ENCODE peak calls at places on chromosomes 4 and X, in seven cellular contexts. Q is stimulated activated CD4-positive, alpha-beta T cell treated with anti-CD3 and anti-CD28 coated beads, Interleukin-12 subunit alpha, Interleukin-12 subunit beta, amount 100 ng/mL, for 24 hours; H is iPS-NIHi11; W is ACHN; R is pancreas; S is GM19239; E is AG04450. P is an unnamed sample.

GRCh38 chrX:37796805-37797204 is 16.9 kb downstream of the CYBB start:
- DNase-seq in Q (no peak), H (no peak), W (no peak), R (no peak), S (no peak), E (no peak), P (no peak)

GRCh38 chr4:55256787-55257186 is 89.3 kb upstream of the SRD5A3 start:
- DNase-seq in Q (no peak), H (no peak), W (no peak), R (no peak), S (no peak), E (no peak), P (no peak)

GRCh38 chr4:106522839-106523238 is 154.3 kb upstream of the GIMD1 start:
- DNase-seq in Q (no peak), H (no peak), W (peak; percentile 27), R (no peak), S (no peak), E (no peak), P (no peak)

GRCh38 chrX:127558811-127559210 is 493.4 kb downstream of the ACTRT1 start:
- DNase-seq in Q (no peak), H (no peak), W (peak; percentile 48), R (no peak), S (no peak), E (no peak), P (no peak)

GRCh38 chr4:168524897-168525296 is 28.0 kb downstream of the PALLD start:
- DNase-seq in Q (no peak), H (no peak), W (no peak), R (no peak), S (no peak), E (no peak), P (no peak)

GRCh38 chrX:133495464-133496391 is 80.4 kb upstream of the GPC4 start:
- DNase-seq in Q (no peak), H (no peak), W (no peak), R (no peak), S (no peak), E (no peak), P (no peak)

GRCh38 chrX:101219840-101220191 is 230 bp downstream of the DRP2 start:
- DNase-seq in Q (no peak), H (peak; percentile 16), W (no peak), R (no peak), S (no peak), E (no peak), P (no peak)

GRCh38 chrX:44874481-44875184 is 1.6 kb downstream of the KDM6A start:
- DNase-seq in Q (no peak), H (peak; percentile 19), W (peak; percentile 36), R (no peak), S (no peak), E (no peak), P (no peak)

GRCh38 chr4:39970559-39971270 is 7.0 kb downstream of the PDS5A start:
- DNase-seq in Q (no peak), H (no peak), W (peak; percentile 80), R (no peak), S (no peak), E (no peak), P (no peak)

GRCh38 chrX:132023896-132024386 is 839 bp downstream of the STK26 start:
- DNase-seq in Q (peak; percentile 10), H (peak; percentile 9), W (peak; percentile 28), R (no peak), S (no peak), E (no peak), P (no peak)

GRCh38 chr4:184473515-184474260 is 662 bp downstream of the IRF2 start:
- DNase-seq in Q (peak; percentile 22), H (peak; percentile 63), W (peak; percentile 29), R (peak; percentile 53), S (peak; percentile 55), E (no peak), P (no peak)

GRCh38 chr4:140099993-140100392 is 54.0 kb downstream of the MAML3 start:
- DNase-seq in Q (no peak), H (no peak), W (no peak), R (no peak), S (no peak), E (no peak), P (no peak)

GRCh38 chrX:10597871-10598270 is 22.5 kb downstream of the MID1 start:
- DNase-seq in Q (no peak), H (peak; percentile 13), W (peak; percentile 31), R (no peak), S (no peak), E (no peak), P (no peak)

GRCh38 chr4:21726255-21726815 is 222.2 kb downstream of the KCNIP4 start:
- DNase-seq in Q (no peak), H (no peak), W (no peak), R (no peak), S (no peak), E (no peak), P (no peak)

GRCh38 chr4:24395937-24396336 is 188.4 kb downstream of the DHX15 start:
- DNase-seq in Q (no peak), H (peak; percentile 27), W (no peak), R (no peak), S (no peak), E (no peak), P (no peak)

GRCh38 chr4:176671532-176671931 is 121.2 kb downstream of the VEGFC start:
- DNase-seq in Q (no peak), H (no peak), W (no peak), R (no peak), S (no peak), E (no peak), P (no peak)

GRCh38 chr4:73735231-73735630 is 5.1 kb upstream of the CXCL8 start:
- DNase-seq in Q (no peak), H (no peak), W (no peak), R (no peak), S (peak; percentile 9), E (peak; percentile 6), P (no peak)

GRCh38 chr4:84814100-84814750 is 152.3 kb downstream of the WDFY3 start:
- DNase-seq in Q (no peak), H (no peak), W (peak; percentile 85), R (no peak), S (no peak), E (peak; percentile 61), P (no peak)

GRCh38 chr4:140326395-140326993 is 47.0 kb upstream of the SCOC start:
- DNase-seq in Q (no peak), H (peak; percentile 66), W (peak; percentile 46), R (no peak), S (no peak), E (no peak), P (no peak)

GRCh38 chrX:133531012-133531411 is 115.7 kb upstream of the GPC4 start:
- DNase-seq in Q (no peak), H (no peak), W (no peak), R (no peak), S (no peak), E (no peak), P (no peak)

GRCh38 chr4:41360214-41360910 is 103.6 kb downstream of the UCHL1 start:
- DNase-seq in Q (no peak), H (peak; percentile 79), W (peak; percentile 30), R (peak; percentile 70), S (no peak), E (no peak), P (no peak)

GRCh38 chrX:46500054-46500453 is 45.2 kb downstream of the ZNF674 start:
- DNase-seq in Q (no peak), H (no peak), W (peak; percentile 0), R (no peak), S (no peak), E (no peak), P (no peak)

GRCh38 chrX:55326985-55327384 is 62.3 kb upstream of the PAGE3 start:
- DNase-seq in Q (no peak), H (no peak), W (no peak), R (no peak), S (no peak), E (no peak), P (no peak)